ENCODE peak calls at places on chromosome 3, in nine cellular contexts. X is psoas muscle; C is CD4-positive, alpha-beta T cell; W is choroid plexus epithelial cell; S is nephron progenitor cell; N is B cell; K is WTC11; Z is breast epithelium; A is ovary. P is an unnamed sample.

GRCh38 chr3:77321646-77322045 is 281.7 kb downstream of the ROBO2 start:
- DNase-seq in X (no peak), C (no peak), W (no peak), S (no peak), N (no peak), K (no peak), Z (no peak), A (no peak), P (no peak)

GRCh38 chr3:24829011-24829581 is 334.4 kb upstream of the THRB start:
- DNase-seq in X (peak), C (no peak), W (peak), S (peak), N (peak), K (peak), Z (no peak), A (no peak), P (peak)

GRCh38 chr3:186200746-186201145 is 91.9 kb upstream of the ETV5 start:
- DNase-seq in X (no peak), C (no peak), W (no peak), S (no peak), N (no peak), K (no peak), Z (peak), A (no peak), P (no peak)

GRCh38 chr3:156599475-156599874 is 44.6 kb upstream of the SSR3 start:
- DNase-seq in X (no peak), C (no peak), W (no peak), S (peak), N (no peak), K (no peak), Z (no peak), A (no peak), P (no peak)

GRCh38 chr3:66353530-66353929 is 132.7 kb downstream of the SLC25A26 start:
- DNase-seq in X (no peak), C (no peak), W (peak), S (no peak), N (no peak), K (no peak), Z (no peak), A (no peak), P (no peak)

GRCh38 chr3:194489736-194490612 is 3.2 kb upstream of the ATP13A3 start:
- DNase-seq in X (no peak), C (no peak), W (no peak), S (no peak), N (peak), K (no peak), Z (no peak), A (no peak), P (peak)

GRCh38 chr3:45119824-45120614 is 26.2 kb downstream of the CDCP1 start:
- DNase-seq in X (no peak), C (no peak), W (no peak), S (no peak), N (no peak), K (no peak), Z (no peak), A (no peak), P (no peak)

GRCh38 chr3:116614795-116615362 is 94.7 kb upstream of the TUSC7 start:
- DNase-seq in X (no peak), C (no peak), W (peak), S (no peak), N (no peak), K (no peak), Z (no peak), A (no peak), P (no peak)

GRCh38 chr3:71160800-71161546 is 422.6 kb downstream of the FOXP1 start:
- DNase-seq in X (no peak), C (no peak), W (peak), S (no peak), N (no peak), K (no peak), Z (no peak), A (no peak), P (no peak)

GRCh38 chr3:30659270-30660127 is 53.1 kb downstream of the TGFBR2 start:
- DNase-seq in X (no peak), C (no peak), W (peak), S (no peak), N (no peak), K (no peak), Z (no peak), A (no peak), P (no peak)

GRCh38 chr3:40103829-40104228 is 205.7 kb upstream of the EIF1B start:
- DNase-seq in X (no peak), C (no peak), W (no peak), S (no peak), N (no peak), K (no peak), Z (no peak), A (no peak), P (no peak)

GRCh38 chr3:187107989-187108388 is 31.3 kb downstream of the RPL39L start:
- DNase-seq in X (no peak), C (no peak), W (no peak), S (no peak), N (no peak), K (no peak), Z (no peak), A (no peak), P (no peak)

GRCh38 chr3:128922804-128923459 is 43.5 kb downstream of the ACAD9 start:
- DNase-seq in X (no peak), C (peak), W (no peak), S (no peak), N (no peak), K (no peak), Z (no peak), A (no peak), P (no peak)

GRCh38 chr3:183031826-183032225 is 51.5 kb upstream of the DCUN1D1 start:
- DNase-seq in X (no peak), C (no peak), W (no peak), S (no peak), N (no peak), K (no peak), Z (no peak), A (no peak), P (no peak)

GRCh38 chr3:4712109-4712508 is 219.0 kb downstream of the ITPR1 start:
- DNase-seq in X (no peak), C (no peak), W (peak), S (no peak), N (no peak), K (no peak), Z (peak), A (peak), P (no peak)

GRCh38 chr3:119748996-119749395 is 32.9 kb upstream of the NR1I2 start:
- DNase-seq in X (no peak), C (no peak), W (no peak), S (no peak), N (no peak), K (no peak), Z (no peak), A (no peak), P (no peak)

GRCh38 chr3:71103430-71103881 is 480.1 kb downstream of the FOXP1 start:
- DNase-seq in X (peak), C (no peak), W (peak), S (no peak), N (no peak), K (no peak), Z (no peak), A (peak), P (no peak)

GRCh38 chr3:119579366-119580147 is at the start of gene ADPRH:
- DNase-seq in X (peak), C (peak), W (peak), S (peak), N (peak), K (peak), Z (peak), A (peak), P (peak)

GRCh38 chr3:27800261-27800660 is 78.1 kb upstream of the EOMES start:
- DNase-seq in X (no peak), C (no peak), W (no peak), S (no peak), N (no peak), K (no peak), Z (no peak), A (no peak), P (no peak)

GRCh38 chr3:122074621-122075265 is 19.6 kb downstream of the CD86 start:
- DNase-seq in X (peak), C (no peak), W (no peak), S (no peak), N (peak), K (no peak), Z (no peak), A (no peak), P (no peak)

GRCh38 chr3:125150525-125151436 is 61.8 kb downstream of the SLC12A8 start:
- DNase-seq in X (no peak), C (no peak), W (peak), S (peak), N (peak), K (peak), Z (no peak), A (no peak), P (no peak)

GRCh38 chr3:169232863-169233262 is 430.6 kb downstream of the MECOM start:
- DNase-seq in X (no peak), C (no peak), W (peak), S (no peak), N (no peak), K (no peak), Z (no peak), A (no peak), P (no peak)

GRCh38 chr3:58032186-58032585 is 24.0 kb downstream of the FLNB start:
- DNase-seq in X (no peak), C (no peak), W (peak), S (no peak), N (no peak), K (no peak), Z (no peak), A (no peak), P (peak)

GRCh38 chr3:184741798-184742675 is 30.2 kb upstream of the MAGEF1 start:
- DNase-seq in X (no peak), C (no peak), W (no peak), S (no peak), N (no peak), K (no peak), Z (no peak), A (no peak), P (no peak)
- TF ChIP-seq CTCF in X (no peak), C (no peak), W (peak), S (no peak), N (no peak), K (no peak), Z (no peak), A (no peak), P (no peak)

GRCh38 chr3:188792788-188793187 is 379.0 kb upstream of the TPRG1 start:
- DNase-seq in X (peak), C (no peak), W (peak), S (peak), N (peak), K (peak), Z (no peak), A (no peak), P (no peak)
- TF ChIP-seq CTCF in X (peak), C (no peak), W (peak), S (peak), N (no peak), K (peak), Z (no peak), A (no peak), P (peak)

DNA sequence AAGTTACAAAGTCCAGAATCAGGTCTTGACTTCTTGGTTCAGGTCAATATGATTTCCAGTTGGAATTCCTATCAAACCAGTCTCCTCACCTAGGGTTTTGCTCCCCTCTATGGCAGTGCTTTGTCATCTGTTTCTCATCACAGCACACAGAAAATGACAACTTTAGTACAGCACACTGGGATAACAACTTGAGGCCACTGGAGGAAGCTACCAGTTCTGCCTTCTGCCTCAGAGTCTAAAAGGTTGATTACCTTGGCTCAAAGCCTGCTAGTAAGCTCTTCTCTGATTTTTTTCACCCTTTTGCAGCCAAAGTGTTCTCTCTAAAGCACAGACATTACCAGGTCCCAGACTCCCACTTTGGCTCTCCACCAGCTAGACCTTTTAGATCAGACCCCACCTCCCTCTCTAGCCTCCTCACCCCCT is 24.8 kb upstream of the TRIM59 start:
- DNase-seq in X (no peak), C (no peak), W (peak), S (no peak), N (no peak), K (no peak), Z (no peak), A (no peak), P (no peak)
- TF ChIP-seq CTCF in X (no peak), C (no peak), W (no peak), S (no peak), N (no peak), K (no peak), Z (no peak), A (no peak), P (no peak)

GRCh38 chr3:49655731-49656285 is 18.3 kb upstream of the APEH start:
- DNase-seq in X (no peak), C (no peak), W (no peak), S (no peak), N (no peak), K (no peak), Z (no peak), A (no peak), P (peak)

GRCh38 chr3:49657208-49657915 is 16.8 kb upstream of the APEH start:
- DNase-seq in X (no peak), C (no peak), W (no peak), S (no peak), N (no peak), K (no peak), Z (no peak), A (no peak), P (no peak)

GRCh38 chr3:49654176-49654825 is 19.9 kb upstream of the APEH start:
- DNase-seq in X (no peak), C (no peak), W (no peak), S (no peak), N (no peak), K (no peak), Z (no peak), A (no peak), P (peak)

GRCh38 chr3:49654955-49655556 is 19.1 kb upstream of the APEH start:
- DNase-seq in X (no peak), C (no peak), W (no peak), S (no peak), N (no peak), K (no peak), Z (no peak), A (no peak), P (peak)

GRCh38 chr3:49656541-49657112 is 17.5 kb upstream of the APEH start:
- DNase-seq in X (no peak), C (no peak), W (peak), S (no peak), N (no peak), K (no peak), Z (no peak), A (no peak), P (peak)
- TF ChIP-seq CTCF in X (no peak), C (no peak), W (peak), S (no peak), N (no peak), K (no peak), Z (no peak), A (no peak), P (peak)

GRCh38 chr3:60079076-60079475 is 1029.3 kb upstream of the CFAP20DC start:
- DNase-seq in X (no peak), C (peak), W (no peak), S (no peak), N (no peak), K (peak), Z (no peak), A (no peak), P (no peak)
- TF ChIP-seq CTCF in X (no peak), C (no peak), W (no peak), S (no peak), N (no peak), K (no peak), Z (no peak), A (no peak), P (no peak)

P was measured in osteoblast.